ENCODE peak calls at places on chromosomes 16 and 17, in ten cellular contexts. J, R, X, Q, L, I, G, Z, C and T are unnamed samples.

GRCh38 chr17:39152134-39152884 is 872 bp upstream of the PLXDC1 start:
- DNase-seq in J (peak), R (no peak), X (no peak), Q (peak), L (no peak), I (no peak), G (no peak), Z (no peak), C (peak), T (no peak)

GRCh38 chr17:78956254-78956653 is 23.5 kb downstream of the LGALS3BP start:
- DNase-seq in J (no peak), R (no peak), X (no peak), Q (no peak), L (no peak), I (no peak), G (no peak), Z (no peak), C (no peak), T (no peak)

GRCh38 chr16:87806246-87806607 is 40.4 kb upstream of the KLHDC4 start:
- DNase-seq in J (no peak), R (no peak), X (no peak), Q (no peak), L (no peak), I (peak), G (peak), Z (no peak), C (peak), T (no peak)

GRCh38 chr17:27226611-27227234 is 67.2 kb upstream of the WSB1 start:
- DNase-seq in J (no peak), R (no peak), X (no peak), Q (no peak), L (no peak), I (peak), G (peak), Z (no peak), C (no peak), T (no peak)

GRCh38 chr16:47694543-47694942 is 233.4 kb downstream of the PHKB start:
- DNase-seq in J (no peak), R (no peak), X (peak), Q (no peak), L (no peak), I (no peak), G (no peak), Z (no peak), C (no peak), T (no peak)

GRCh38 chr17:38558751-38559024 is 47.1 kb downstream of the SRCIN1 start:
- DNase-seq in J (no peak), R (no peak), X (no peak), Q (no peak), L (no peak), I (no peak), G (no peak), Z (peak), C (no peak), T (no peak)

GRCh38 chr17:81412490-81413093 is 17.3 kb downstream of the BAHCC1 start:
- DNase-seq in J (no peak), R (no peak), X (no peak), Q (no peak), L (no peak), I (no peak), G (peak), Z (no peak), C (no peak), T (no peak)

GRCh38 chr17:69228576-69228975 is at the start of gene ABCA10:
- DNase-seq in J (no peak), R (no peak), X (no peak), Q (no peak), L (no peak), I (peak), G (peak), Z (no peak), C (no peak), T (no peak)

GRCh38 chr17:17710728-17711541 is 29.7 kb downstream of the RAI1 start:
- DNase-seq in J (peak), R (peak), X (no peak), Q (no peak), L (no peak), I (peak), G (peak), Z (peak), C (peak), T (peak)

GRCh38 chr17:44637066-44637465 is 19.2 kb upstream of the MEIOC start:
- DNase-seq in J (no peak), R (no peak), X (no peak), Q (no peak), L (no peak), I (no peak), G (no peak), Z (no peak), C (no peak), T (no peak)

GRCh38 chr16:25691519-25692091 is at the start of gene HS3ST4:
- DNase-seq in J (no peak), R (no peak), X (peak), Q (no peak), L (no peak), I (no peak), G (no peak), Z (no peak), C (no peak), T (no peak)

GRCh38 chr16:4538067-4538385 is 547 bp downstream of the CDIP1 start:
- DNase-seq in J (no peak), R (no peak), X (no peak), Q (no peak), L (no peak), I (no peak), G (no peak), Z (no peak), C (no peak), T (no peak)

GRCh38 chr17:12492450-12492849 is 173.2 kb upstream of the MYOCD start:
- DNase-seq in J (no peak), R (no peak), X (no peak), Q (no peak), L (no peak), I (peak), G (peak), Z (no peak), C (no peak), T (no peak)

GRCh38 chr17:81885454-81885853 is 5.9 kb downstream of the ALYREF start:
- DNase-seq in J (no peak), R (no peak), X (no peak), Q (no peak), L (no peak), I (no peak), G (no peak), Z (no peak), C (no peak), T (no peak)

GRCh38 chr16:73253922-73254480 is 206.1 kb upstream of the ZFHX3 start:
- DNase-seq in J (no peak), R (no peak), X (no peak), Q (no peak), L (no peak), I (no peak), G (no peak), Z (no peak), C (no peak), T (no peak)

GRCh38 chr17:81549031-81549557 is 3.1 kb downstream of the FAAP100 start:
- DNase-seq in J (no peak), R (no peak), X (no peak), Q (no peak), L (no peak), I (no peak), G (no peak), Z (no peak), C (no peak), T (no peak)

GRCh38 chr16:81376880-81377279 is 62.1 kb downstream of the GAN start:
- DNase-seq in J (no peak), R (no peak), X (no peak), Q (no peak), L (no peak), I (no peak), G (no peak), Z (no peak), C (peak), T (no peak)

GRCh38 chr16:20041924-20042596 is 31.6 kb downstream of the GPR139 start:
- DNase-seq in J (no peak), R (no peak), X (no peak), Q (no peak), L (no peak), I (no peak), G (no peak), Z (no peak), C (no peak), T (no peak)

GRCh38 chr16:55555436-55555835 is 11.0 kb upstream of the CAPNS2 start:
- DNase-seq in J (no peak), R (no peak), X (no peak), Q (no peak), L (no peak), I (no peak), G (peak), Z (no peak), C (no peak), T (no peak)

GRCh38 chr17:32267690-32268205 is 2.1 kb downstream of the RHBDL3 start:
- DNase-seq in J (no peak), R (no peak), X (no peak), Q (no peak), L (no peak), I (no peak), G (no peak), Z (no peak), C (no peak), T (no peak)

GRCh38 chr16:53433930-53434435 is 288 bp upstream of the RBL2 start:
- DNase-seq in J (no peak), R (no peak), X (no peak), Q (no peak), L (no peak), I (peak), G (peak), Z (peak), C (peak), T (no peak)

GRCh38 chr17:1484586-1485310 is 7.7 kb downstream of the MYO1C start:
- DNase-seq in J (peak), R (no peak), X (peak), Q (no peak), L (no peak), I (peak), G (no peak), Z (peak), C (peak), T (peak)

GRCh38 chr17:6995500-6996255 is at the start of gene ALOX12:
- DNase-seq in J (peak), R (no peak), X (no peak), Q (no peak), L (no peak), I (no peak), G (no peak), Z (no peak), C (no peak), T (peak)

GRCh38 chr17:39800540-39800939 is 62.8 kb downstream of the GRB7 start:
- DNase-seq in J (no peak), R (no peak), X (no peak), Q (no peak), L (no peak), I (no peak), G (no peak), Z (no peak), C (no peak), T (no peak)

GRCh38 chr17:2977157-2977556 is 86.2 kb downstream of the OR1D5 start:
- DNase-seq in J (no peak), R (no peak), X (no peak), Q (no peak), L (no peak), I (no peak), G (peak), Z (no peak), C (no peak), T (peak)

GRCh38 chr16:878071-878784 is 77.7 kb upstream of the GNG13 start:
- DNase-seq in J (no peak), R (no peak), X (no peak), Q (no peak), L (no peak), I (no peak), G (peak), Z (no peak), C (peak), T (no peak)

GRCh38 chr17:82272495-82273326 is 789 bp downstream of the CSNK1D start:
- DNase-seq in J (peak), R (no peak), X (peak), Q (no peak), L (no peak), I (no peak), G (no peak), Z (peak), C (no peak), T (no peak)

GRCh38 chr16:74709477-74709877 is 8.8 kb upstream of the MLKL start:
- DNase-seq in J (peak), R (no peak), X (peak), Q (peak), L (peak), I (peak), G (peak), Z (peak), C (peak), T (peak)

GRCh38 chr17:57243171-57243622 is 13.1 kb upstream of the MSI2 start:
- DNase-seq in J (peak), R (no peak), X (peak), Q (no peak), L (peak), I (peak), G (peak), Z (peak), C (peak), T (no peak)

GRCh38 chr17:79537061-79537460 is 73.8 kb downstream of the RBFOX3 start:
- DNase-seq in J (no peak), R (no peak), X (no peak), Q (no peak), L (no peak), I (no peak), G (no peak), Z (no peak), C (no peak), T (no peak)

GRCh38 chr17:48732688-48733629 is 4.4 kb upstream of the HOXB13 start:
- DNase-seq in J (peak), R (no peak), X (no peak), Q (no peak), L (no peak), I (no peak), G (no peak), Z (no peak), C (no peak), T (no peak)

GRCh38 chr16:67561824-67562525 is 351 bp upstream of the CTCF start:
- DNase-seq in J (peak), R (peak), X (peak), Q (peak), L (peak), I (peak), G (peak), Z (peak), C (peak), T (peak)

DNA sequence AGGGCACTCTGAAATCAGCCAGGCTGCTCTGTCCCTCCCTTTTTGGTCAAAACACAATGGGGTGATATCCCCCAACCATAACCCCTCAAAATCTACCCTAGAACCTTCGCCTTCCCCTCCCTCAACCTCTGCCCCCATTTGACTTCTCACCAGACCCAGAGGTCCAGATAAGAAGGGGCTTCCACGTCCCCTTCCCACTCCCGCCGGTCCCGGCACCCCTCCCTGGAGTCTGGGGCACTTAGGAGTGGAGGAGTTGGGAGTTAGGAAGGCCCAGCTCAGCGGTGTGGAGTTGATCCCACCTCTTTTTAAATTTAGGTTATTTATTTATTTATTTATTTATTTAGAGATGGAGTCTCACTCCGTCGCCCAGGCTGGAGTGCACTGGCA is 619 bp upstream of the TMEM92 start:
- DNase-seq in J (no peak), R (no peak), X (no peak), Q (no peak), L (no peak), I (no peak), G (no peak), Z (peak), C (no peak), T (no peak)
- H3K27ac ChIP-seq in J (no peak), R (peak), X (no peak), Q (no peak), L (no peak), I (no peak), G (peak), Z (peak), C (no peak), T (no peak)

GRCh38 chr17:63631626-63632025 is 9.4 kb downstream of the MAP3K3 start:
- DNase-seq in J (no peak), R (no peak), X (no peak), Q (no peak), L (no peak), I (no peak), G (no peak), Z (no peak), C (no peak), T (no peak)

GRCh38 chr17:63633742-63634141 is 11.5 kb downstream of the MAP3K3 start:
- DNase-seq in J (no peak), R (no peak), X (no peak), Q (no peak), L (no peak), I (no peak), G (no peak), Z (no peak), C (no peak), T (no peak)

GRCh38 chr17:63631062-63631461 is 8.8 kb downstream of the MAP3K3 start:
- DNase-seq in J (no peak), R (no peak), X (no peak), Q (no peak), L (no peak), I (no peak), G (no peak), Z (no peak), C (no peak), T (no peak)

GRCh38 chr17:63626551-63627228 is 4.5 kb downstream of the MAP3K3 start:
- DNase-seq in J (no peak), R (no peak), X (no peak), Q (no peak), L (no peak), I (peak), G (peak), Z (no peak), C (no peak), T (no peak)

GRCh38 chr17:63629627-63630026 is 7.4 kb downstream of the MAP3K3 start:
- DNase-seq in J (no peak), R (no peak), X (no peak), Q (no peak), L (no peak), I (no peak), G (no peak), Z (no peak), C (no peak), T (no peak)
- H3K27ac ChIP-seq in J (no peak), R (no peak), X (no peak), Q (no peak), L (no peak), I (no peak), G (no peak), Z (no peak), C (no peak), T (peak)

GRCh38 chr16:86604436-86605220 is 26.3 kb downstream of the FOXL1 start:
- DNase-seq in J (no peak), R (no peak), X (peak), Q (no peak), L (no peak), I (no peak), G (no peak), Z (no peak), C (no peak), T (no peak)

GRCh38 chr16:86601356-86601755 is 23.0 kb downstream of the FOXL1 start:
- DNase-seq in J (no peak), R (no peak), X (no peak), Q (no peak), L (no peak), I (no peak), G (no peak), Z (no peak), C (no peak), T (no peak)

GRCh38 chr16:86598607-86599318 is 20.4 kb downstream of the FOXL1 start:
- DNase-seq in J (no peak), R (no peak), X (no peak), Q (no peak), L (no peak), I (no peak), G (peak), Z (no peak), C (no peak), T (no peak)

GRCh38 chr16:86605950-86606349 is 27.6 kb downstream of the FOXL1 start:
- DNase-seq in J (no peak), R (no peak), X (peak), Q (no peak), L (no peak), I (no peak), G (no peak), Z (no peak), C (no peak), T (no peak)

DNA sequence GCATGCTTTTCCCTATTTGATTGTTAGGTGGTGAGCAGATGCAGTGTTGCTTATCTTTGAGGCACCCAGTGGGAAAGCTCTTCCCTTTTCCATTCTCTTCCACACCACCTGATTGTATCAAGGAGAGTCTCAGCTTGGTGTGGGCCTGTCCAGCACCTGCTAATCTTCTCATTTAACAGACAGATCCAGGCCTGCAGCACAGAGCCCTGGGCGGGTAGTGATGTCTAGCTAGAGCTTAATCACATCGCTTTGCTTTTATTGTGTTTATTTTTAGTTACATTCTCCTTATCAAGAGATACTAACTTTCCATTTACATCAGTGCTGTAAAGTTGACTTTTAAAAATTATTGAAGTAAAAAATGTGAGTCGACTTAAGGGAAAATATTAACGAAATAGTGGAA is 24.2 kb downstream of the FOXL1 start:
- DNase-seq in J (no peak), R (no peak), X (no peak), Q (no peak), L (no peak), I (no peak), G (no peak), Z (no peak), C (no peak), T (no peak)
- H3K27ac ChIP-seq in J (no peak), R (peak), X (no peak), Q (no peak), L (no peak), I (no peak), G (no peak), Z (no peak), C (no peak), T (no peak)

GRCh38 chr17:76461765-76462555 is 5.4 kb upstream of the AANAT start:
- DNase-seq in J (no peak), R (no peak), X (no peak), Q (no peak), L (no peak), I (peak), G (no peak), Z (no peak), C (no peak), T (no peak)

GRCh38 chr17:76453431-76453743 is 435 bp upstream of the UBE2O start:
- DNase-seq in J (no peak), R (no peak), X (no peak), Q (no peak), L (no peak), I (no peak), G (no peak), Z (no peak), C (no peak), T (no peak)

GRCh38 chr17:76459674-76460073 is 6.7 kb upstream of the UBE2O start:
- DNase-seq in J (no peak), R (no peak), X (no peak), Q (no peak), L (no peak), I (no peak), G (no peak), Z (no peak), C (no peak), T (no peak)

GRCh38 chr17:76462556-76463290 is 4.7 kb upstream of the AANAT start:
- DNase-seq in J (no peak), R (no peak), X (no peak), Q (no peak), L (no peak), I (no peak), G (no peak), Z (no peak), C (no peak), T (no peak)

GRCh38 chr17:76458580-76459490 is 5.9 kb upstream of the UBE2O start:
- DNase-seq in J (peak), R (no peak), X (peak), Q (no peak), L (no peak), I (peak), G (peak), Z (no peak), C (peak), T (no peak)
- H3K27ac ChIP-seq in J (no peak), R (no peak), X (no peak), Q (no peak), L (no peak), I (no peak), G (no peak), Z (no peak), C (no peak), T (no peak)